ENCODE peak calls at places on chromosomes 7 and 10, in four cellular contexts. C is stimulated activated CD8-positive, alpha-beta memory T cell treated with anti-CD3 and anti-CD28 coated beads, Interleukin-2, amount 100 ng/mL, for 1 hour; Q is HS-27A; N is globus pallidus. O is an unnamed sample.

GRCh38 chr10:30639946-30640786 is 10.6 kb upstream of the LYZL2 start:
- DNase-seq in C (no peak), Q (no peak), N (peak), O (peak)

GRCh38 chr10:125035588-125036298 is 93.8 kb downstream of the ZRANB1 start:
- DNase-seq in N (no peak), Q (no peak), C (no peak), O (no peak)

GRCh38 chr7:98640375-98640774 is 23.3 kb downstream of the NPTX2 start:
- DNase-seq in N (no peak), C (no peak), Q (no peak), O (no peak)

GRCh38 chr10:79443338-79444242 is 1.8 kb downstream of the ZCCHC24 start:
- DNase-seq in Q (no peak), N (no peak), C (no peak), O (no peak)

GRCh38 chr10:44977287-44978212 is 1.1 kb downstream of the DEPP1 start:
- DNase-seq in N (no peak), Q (no peak), C (no peak), O (no peak)

GRCh38 chr7:132333301-132333700 is 243.0 kb downstream of the PLXNA4 start:
- DNase-seq in Q (no peak), N (no peak), C (no peak), O (no peak)

GRCh38 chr10:44261710-44262455 is 123.0 kb downstream of the CXCL12 start:
- DNase-seq in N (no peak), C (no peak), Q (no peak), O (no peak)

GRCh38 chr7:139995034-139995915 is 67.5 kb downstream of the PARP12 start:
- DNase-seq in Q (no peak), C (no peak), N (peak), O (no peak)

GRCh38 chr10:3067045-3067858 is at the start of gene PFKP:
- DNase-seq in Q (no peak), N (peak), C (peak), O (no peak)

GRCh38 chr10:6927001-6927400 is 346.9 kb upstream of the PRKCQ start:
- DNase-seq in Q (no peak), N (peak), C (no peak), O (no peak)

GRCh38 chr10:98446121-98446655 is 547 bp downstream of the HPS1 start:
- DNase-seq in N (peak), C (no peak), Q (no peak), O (no peak)

GRCh38 chr7:81501220-81501619 is 268.6 kb downstream of the HGF start:
- DNase-seq in N (peak), Q (no peak), C (no peak), O (no peak)

GRCh38 chr7:157627646-157628045 is 290.8 kb downstream of the DNAJB6 start:
- DNase-seq in C (no peak), N (no peak), Q (no peak), O (no peak)

GRCh38 chr7:46282155-46282554 is 361.1 kb upstream of the IGFBP3 start:
- DNase-seq in Q (no peak), N (no peak), C (no peak), O (no peak)

GRCh38 chr7:18384491-18385143 is 110.9 kb upstream of the HDAC9 start:
- DNase-seq in Q (no peak), N (no peak), C (no peak), O (no peak)

GRCh38 chr10:70781461-70782051 is 3.6 kb downstream of the TBATA start:
- DNase-seq in Q (no peak), N (no peak), C (no peak), O (no peak)

GRCh38 chr7:149714910-149715471 is 58.4 kb downstream of the ZNF467 start:
- DNase-seq in C (peak), Q (no peak), N (peak), O (no peak)

GRCh38 chr7:84364708-84365107 is 170.1 kb upstream of the SEMA3A start:
- DNase-seq in Q (peak), C (no peak), N (no peak), O (no peak)

GRCh38 chr7:151351027-151351426 is 9.4 kb downstream of the NUB1 start:
- DNase-seq in C (no peak), N (no peak), Q (no peak), O (no peak)

GRCh38 chr7:51471199-51472016 is 154.8 kb upstream of the COBL start:
- DNase-seq in C (no peak), Q (no peak), N (peak), O (no peak)

GRCh38 chr10:23368816-23369640 is 24.4 kb upstream of the C10orf67 start:
- DNase-seq in N (no peak), Q (no peak), C (no peak), O (no peak)

GRCh38 chr10:111774486-111774885 is 409.1 kb downstream of the GPAM start:
- DNase-seq in N (no peak), Q (no peak), C (no peak), O (no peak)

GRCh38 chr10:84140036-84140379 is 699 bp downstream of the GHITM start:
- DNase-seq in Q (no peak), N (peak), C (no peak), O (no peak)

GRCh38 chr7:143305423-143306070 is 10.4 kb upstream of the CLCN1 start:
- DNase-seq in C (peak), N (peak), Q (no peak), O (no peak)

GRCh38 chr10:117441812-117442443 is 66.7 kb upstream of the PDZD8 start:
- DNase-seq in Q (peak), C (no peak), N (peak), O (no peak)

O was measured in NCI-H1048.